ENCODE peak calls at places on chromosome 2, in six cellular contexts. P, G, W, E, T and S are unnamed samples.

GRCh38 chr2:7744827-7745226 is 827.6 kb downstream of the RNF144A start:
- DNase-seq in P (no peak), E (no peak), T (no peak), W (no peak), G (no peak), S (no peak)

GRCh38 chr2:25692737-25693445 is 19.5 kb upstream of the DTNB start:
- DNase-seq in W (no peak), P (no peak), T (no peak), E (peak), G (no peak), S (no peak)

GRCh38 chr2:33214436-33214835 is 262.0 kb upstream of the RASGRP3 start:
- DNase-seq in G (no peak), P (peak), T (peak), E (peak), W (peak), S (no peak)

GRCh38 chr2:5287558-5288334 is 404.4 kb upstream of the SOX11 start:
- DNase-seq in T (no peak), W (no peak), E (no peak), P (no peak), G (no peak), S (no peak)

GRCh38 chr2:113709022-113709421 is 47.4 kb downstream of the SLC35F5 start:
- DNase-seq in G (no peak), T (no peak), E (no peak), P (no peak), W (no peak), S (no peak)

GRCh38 chr2:3651686-3652516 is 6.1 kb upstream of the ALLC start:
- DNase-seq in P (peak), T (peak), E (peak), G (peak), W (peak), S (peak)

GRCh38 chr2:20745924-20746555 is 76.9 kb downstream of the LDAH start:
- DNase-seq in W (no peak), P (no peak), E (peak), G (no peak), T (no peak), S (no peak)

GRCh38 chr2:209473930-209474419 is 50.1 kb downstream of the MAP2 start:
- DNase-seq in E (peak), W (no peak), T (peak), P (no peak), G (no peak), S (no peak)

GRCh38 chr2:167147254-167147941 is 259.1 kb downstream of the XIRP2 start:
- DNase-seq in T (no peak), E (no peak), G (no peak), W (no peak), P (peak), S (no peak)

DNA sequence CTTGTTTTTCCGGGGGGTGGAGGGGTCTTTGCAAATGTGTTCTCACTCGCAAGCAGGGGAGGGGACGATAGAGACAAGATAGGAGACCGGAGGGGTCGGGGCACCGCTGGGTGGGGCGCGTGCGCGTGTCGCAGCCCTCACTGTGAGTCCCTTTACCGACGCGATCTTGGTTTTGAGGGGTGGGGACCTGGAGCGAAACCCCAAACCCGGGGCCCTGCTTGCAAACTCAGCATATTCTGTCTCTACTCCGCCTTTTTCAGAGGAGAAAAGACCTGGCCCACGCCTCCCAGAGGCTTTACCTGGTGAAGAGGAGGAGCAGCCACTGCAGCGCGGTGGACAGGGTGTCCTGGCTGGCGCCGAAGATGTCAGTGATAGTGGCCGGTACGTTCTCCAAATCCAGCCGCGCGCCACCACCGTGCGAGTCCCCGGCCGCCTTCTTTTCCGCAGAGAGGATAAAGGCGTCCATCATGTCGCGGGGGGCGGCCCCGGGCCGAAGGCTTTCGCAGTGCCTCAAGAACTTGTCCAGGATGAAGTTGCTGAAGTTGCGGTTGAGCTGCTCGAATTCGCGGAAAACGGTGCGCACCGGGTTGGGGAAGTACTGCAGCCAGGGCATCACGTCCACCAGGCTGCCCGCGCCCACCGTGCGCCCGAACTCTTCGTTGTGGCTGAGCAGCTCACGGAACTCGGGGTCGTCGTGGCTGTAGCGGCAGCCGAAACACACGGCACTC is 1.7 kb downstream of the CYP1B1 start:
- DNase-seq in W (no peak), T (peak), G (no peak), E (no peak), P (no peak), S (no peak)
- TF ChIP-seq CTCF in W (no peak), T (no peak), G (no peak), E (no peak), P (no peak), S (no peak)

GRCh38 chr2:11646530-11646929 is 23.5 kb downstream of the NTSR2 start:
- DNase-seq in E (no peak), G (no peak), P (no peak), T (no peak), W (no peak), S (no peak)

GRCh38 chr2:11644293-11644692 is 25.7 kb downstream of the NTSR2 start:
- DNase-seq in E (no peak), P (no peak), T (no peak), G (no peak), W (no peak), S (no peak)

GRCh38 chr2:11652141-11652540 is 17.9 kb downstream of the NTSR2 start:
- DNase-seq in T (no peak), P (no peak), E (no peak), G (no peak), W (no peak), S (no peak)

GRCh38 chr2:11649093-11649492 is 20.9 kb downstream of the NTSR2 start:
- DNase-seq in E (no peak), P (no peak), W (no peak), T (no peak), G (no peak), S (no peak)

DNA sequence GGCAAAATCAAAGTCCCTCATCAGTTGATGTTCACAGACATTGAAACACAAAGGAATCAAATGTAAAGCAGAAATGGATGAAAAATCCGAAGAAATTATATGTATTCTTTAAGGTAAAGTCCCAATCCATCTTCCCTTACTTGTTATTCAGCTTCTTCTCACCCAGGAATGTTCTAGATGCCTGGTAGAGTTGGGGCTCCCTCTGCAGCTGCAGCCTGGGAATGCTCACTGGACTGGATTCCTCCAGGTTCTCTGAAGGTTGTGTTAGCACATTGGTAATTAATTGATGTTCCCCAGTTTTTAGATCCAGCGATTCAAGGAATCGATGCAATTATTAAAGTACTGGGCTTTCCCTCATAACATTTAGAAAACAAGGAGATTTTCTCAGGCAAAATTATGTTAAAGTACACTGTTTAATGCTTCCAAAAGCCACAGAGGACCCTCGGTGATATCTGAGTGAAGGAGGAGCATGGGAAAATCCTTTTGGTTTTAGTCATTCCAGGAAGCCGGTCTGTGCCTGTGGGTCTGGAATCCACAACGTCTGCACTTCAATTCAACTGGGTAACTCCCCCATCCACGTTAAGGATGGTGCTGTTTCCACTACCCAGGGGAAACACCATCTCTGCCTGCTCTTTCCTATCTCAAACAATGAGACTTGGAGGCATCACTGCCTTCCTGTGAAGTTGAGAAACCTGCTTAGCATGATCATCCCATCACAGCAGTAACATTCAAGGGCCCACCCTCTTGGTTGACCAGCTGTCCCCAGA is 22.0 kb downstream of the NTSR2 start:
- DNase-seq in W (no peak), G (no peak), T (peak), P (no peak), E (peak), S (no peak)
- TF ChIP-seq CTCF in W (no peak), G (no peak), T (peak), P (no peak), E (no peak), S (peak)

GRCh38 chr2:42076357-42076921 is 28.6 kb downstream of the PKDCC start:
- DNase-seq in P (no peak), T (no peak), E (no peak), G (no peak), W (no peak), S (no peak)

GRCh38 chr2:42073739-42074138 is 25.9 kb downstream of the PKDCC start:
- DNase-seq in P (no peak), W (no peak), G (no peak), E (peak), T (no peak), S (no peak)

GRCh38 chr2:42077343-42077742 is 29.5 kb downstream of the PKDCC start:
- DNase-seq in W (no peak), E (no peak), P (no peak), G (no peak), T (no peak), S (no peak)

GRCh38 chr2:42072349-42073118 is 24.7 kb downstream of the PKDCC start:
- DNase-seq in T (peak), W (peak), P (no peak), G (no peak), E (no peak), S (peak)

GRCh38 chr2:42074661-42075060 is 26.8 kb downstream of the PKDCC start:
- DNase-seq in T (no peak), P (no peak), W (no peak), E (no peak), G (no peak), S (no peak)
- TF ChIP-seq CTCF in T (peak), P (no peak), W (no peak), E (no peak), G (no peak), S (no peak)

GRCh38 chr2:141015339-141016047 is 1115.3 kb downstream of the LRP1B start:
- DNase-seq in E (no peak), W (no peak), T (no peak), P (no peak), G (no peak), S (peak)
- TF ChIP-seq CTCF in E (no peak), W (no peak), T (no peak), P (no peak), G (no peak), S (no peak)

GRCh38 chr2:43604674-43605073 is 8.8 kb upstream of the THADA start:
- DNase-seq in W (no peak), T (no peak), P (no peak), E (no peak), G (no peak), S (no peak)

GRCh38 chr2:43609304-43609883 is 13.6 kb upstream of the THADA start:
- DNase-seq in P (peak), G (no peak), E (peak), W (no peak), T (peak), S (no peak)

GRCh38 chr2:43605851-43606250 is 10.0 kb upstream of the THADA start:
- DNase-seq in T (no peak), G (no peak), P (no peak), W (no peak), E (peak), S (no peak)

GRCh38 chr2:43610361-43610760 is 14.5 kb upstream of the THADA start:
- DNase-seq in T (no peak), G (no peak), W (no peak), E (no peak), P (no peak), S (no peak)

GRCh38 chr2:43605079-43605655 is 9.3 kb upstream of the THADA start:
- DNase-seq in E (peak), W (no peak), P (no peak), T (peak), G (no peak), S (no peak)
- TF ChIP-seq CTCF in E (peak), W (peak), P (no peak), T (peak), G (peak), S (peak)

DNA sequence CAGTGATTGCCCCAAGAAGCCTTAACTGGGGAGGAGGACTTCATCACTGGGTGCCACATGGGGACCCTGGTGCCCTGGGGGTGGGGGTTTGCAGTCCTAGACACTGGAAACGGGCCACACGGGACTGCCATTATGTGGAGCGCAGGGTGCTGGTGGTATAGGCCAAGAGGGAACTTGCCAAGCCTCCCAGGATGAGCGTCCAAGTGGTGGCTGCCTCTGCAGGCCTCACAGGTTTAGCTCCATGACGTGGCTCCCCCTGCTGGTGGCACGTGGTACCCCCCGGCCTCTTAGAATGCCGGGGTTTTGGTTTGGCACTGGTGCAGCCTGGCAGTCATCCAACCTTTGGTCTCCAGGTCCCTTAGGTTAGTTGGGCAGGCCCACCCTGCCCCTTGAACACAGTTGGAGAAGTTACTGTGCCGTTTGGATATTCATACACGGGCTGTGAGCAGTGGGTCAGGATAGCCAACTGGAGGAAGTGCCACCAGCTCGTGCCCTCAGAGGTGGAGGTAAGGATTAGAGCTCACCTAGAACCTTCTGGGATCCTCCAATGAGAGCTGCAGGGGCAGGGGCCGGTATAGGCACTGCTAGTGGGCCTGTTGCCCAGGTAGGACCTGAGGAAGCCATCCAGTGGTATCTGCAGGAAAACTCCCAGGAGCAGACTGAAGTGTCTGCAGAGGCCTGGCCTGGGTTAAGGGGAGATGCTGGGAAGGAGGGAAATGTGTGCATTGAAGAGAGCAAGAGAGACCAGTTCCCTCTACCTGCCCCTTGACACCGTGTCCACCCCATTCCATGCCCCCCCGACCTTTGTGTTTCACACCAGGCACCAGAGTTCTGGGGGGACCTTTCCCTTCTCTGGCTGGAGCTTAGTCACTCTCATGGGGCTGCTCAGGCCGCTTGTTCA is 5.7 kb downstream of the PTMA start:
- DNase-seq in W (peak), P (peak), T (peak), E (peak), G (peak), S (peak)
- TF ChIP-seq CTCF in W (peak), P (peak), T (peak), E (peak), G (peak), S (peak)